ENCODE peak calls at places on chromosomes 1 and 21, in nine cellular contexts. J, Q, P, O, Y, D, M, F and G are unnamed samples.
A peak's percentile ranks its signal among the peaks of the same experiment; 100 is the strongest.

GRCh38 chr1:155329980-155330598 is 9.4 kb downstream of the RUSC1 start:
- DNase-seq in P (no peak), D (no peak), M (no peak), O (no peak), Y (no peak), F (no peak), J (no peak), Q (no peak), G (no peak)

GRCh38 chr1:203888807-203889251 is 27.4 kb downstream of the SNRPE start:
- DNase-seq in Q (no peak), M (no peak), P (no peak), O (no peak), Y (peak; percentile 85), J (no peak), D (no peak), F (no peak), G (no peak)

GRCh38 chr1:229204863-229205777 is 65.8 kb upstream of the RAB4A start:
- DNase-seq in M (no peak), P (no peak), F (peak; percentile 15), J (no peak), Q (peak; percentile 66), D (no peak), Y (peak; percentile 81), O (peak; percentile 9), G (no peak)

GRCh38 chr1:32501865-32502264 is 37.0 kb downstream of the ZBTB8B start:
- DNase-seq in Q (no peak), O (peak; percentile 15), J (no peak), D (no peak), M (no peak), P (no peak), Y (no peak), F (no peak), G (no peak)

GRCh38 chr1:18761948-18762905 is 97.2 kb downstream of the TAS1R2 start:
- DNase-seq in J (no peak), D (no peak), Y (no peak), M (no peak), P (no peak), F (no peak), Q (no peak), O (no peak), G (no peak)

GRCh38 chr1:50322579-50322978 is 100.7 kb downstream of the DMRTA2 start:
- DNase-seq in O (no peak), Q (no peak), Y (no peak), F (no peak), J (no peak), P (no peak), M (no peak), D (no peak), G (no peak)

GRCh38 chr1:191693797-191694196 is 464.5 kb upstream of the RGS18 start:
- DNase-seq in Q (no peak), F (no peak), J (no peak), P (no peak), D (no peak), Y (no peak), M (no peak), O (no peak), G (no peak)

GRCh38 chr1:86965012-86965826 is 50.8 kb downstream of the HS2ST1 start:
- DNase-seq in Y (peak; percentile 20), D (no peak), O (peak; percentile 27), J (no peak), Q (no peak), P (peak; percentile 45), F (peak; percentile 52), M (peak; percentile 8), G (no peak)

GRCh38 chr1:94828251-94828650 is 8.1 kb downstream of the SLC44A3 start:
- DNase-seq in D (no peak), Q (no peak), O (no peak), M (no peak), J (no peak), Y (peak; percentile 26), F (no peak), P (no peak), G (no peak)

GRCh38 chr1:98072047-98072446 is 151.2 kb upstream of the DPYD start:
- DNase-seq in M (no peak), D (no peak), J (no peak), P (no peak), F (no peak), Q (no peak), O (no peak), Y (no peak), G (no peak)

GRCh38 chr1:26284597-26285351 is 4.9 kb downstream of the SH3BGRL3 start:
- DNase-seq in P (peak; percentile 80), F (peak; percentile 45), O (peak; percentile 83), Q (peak; percentile 72), J (peak; percentile 96), M (no peak), Y (peak; percentile 96), D (peak; percentile 76), G (peak; percentile 74)

GRCh38 chr21:29640233-29640554 is 299.6 kb downstream of the GRIK1 start:
- DNase-seq in M (no peak), P (no peak), Y (no peak), F (no peak), D (no peak), O (no peak), J (no peak), Q (no peak), G (no peak)

GRCh38 chr1:27292111-27292510 is 29.9 kb upstream of the TMEM222 start:
- DNase-seq in O (no peak), Y (peak; percentile 40), M (no peak), D (no peak), F (no peak), Q (no peak), J (no peak), P (no peak), G (no peak)

GRCh38 chr21:20023199-20023598 is 975.0 kb upstream of the NCAM2 start:
- DNase-seq in J (no peak), Y (no peak), P (no peak), O (no peak), M (no peak), Q (no peak), F (peak; percentile 15), D (no peak), G (no peak)